ENCODE peak calls at places on chromosome 22, in six cellular contexts. One of them, this sample, is unnamed.

GRCh38 chr22:23911318-23911980 is 17.3 kb downstream of the MIF start:
- DNase-seq in progenitor cell of endocrine pancreas: no peak
- DNase-seq in T-helper 2 cell: no peak
- DNase-seq in breast epithelium: no peak
- DNase-seq in CD8-positive, alpha-beta memory T cell: no peak
- DNase-seq in LHCN-M2: no peak
- DNase-seq in this sample: no peak

GRCh38 chr22:42397332-42398246 is 34.6 kb downstream of the NFAM1 start:
- DNase-seq in progenitor cell of endocrine pancreas: no peak
- DNase-seq in T-helper 2 cell: no peak
- DNase-seq in breast epithelium: no peak
- DNase-seq in CD8-positive, alpha-beta memory T cell: no peak
- DNase-seq in LHCN-M2: no peak
- DNase-seq in this sample: no peak

GRCh38 chr22:47125603-47126002 is 363.2 kb downstream of the TBC1D22A start:
- DNase-seq in progenitor cell of endocrine pancreas: no peak
- DNase-seq in T-helper 2 cell: no peak
- DNase-seq in breast epithelium: no peak
- DNase-seq in CD8-positive, alpha-beta memory T cell: no peak
- DNase-seq in LHCN-M2: no peak
- DNase-seq in this sample: no peak

GRCh38 chr22:19663821-19664325 is 50.4 kb upstream of the SEPTIN5 start:
- DNase-seq in progenitor cell of endocrine pancreas: no peak
- DNase-seq in T-helper 2 cell: no peak
- DNase-seq in breast epithelium: no peak
- DNase-seq in CD8-positive, alpha-beta memory T cell: no peak
- DNase-seq in LHCN-M2: peak
- DNase-seq in this sample: no peak

GRCh38 chr22:24982301-24983056 is 30.0 kb downstream of the KIAA1671 start:
- DNase-seq in progenitor cell of endocrine pancreas: no peak
- DNase-seq in T-helper 2 cell: no peak
- DNase-seq in breast epithelium: no peak
- DNase-seq in CD8-positive, alpha-beta memory T cell: no peak
- DNase-seq in LHCN-M2: no peak
- DNase-seq in this sample: no peak

GRCh38 chr22:46538816-46539163 is 1.4 kb upstream of the CELSR1 start:
- DNase-seq in progenitor cell of endocrine pancreas: no peak
- DNase-seq in T-helper 2 cell: no peak
- DNase-seq in breast epithelium: no peak
- DNase-seq in CD8-positive, alpha-beta memory T cell: no peak
- DNase-seq in LHCN-M2: no peak
- DNase-seq in this sample: no peak

GRCh38 chr22:36612458-36612857 is 83.5 kb upstream of the EIF3D start:
- DNase-seq in progenitor cell of endocrine pancreas: no peak
- DNase-seq in T-helper 2 cell: no peak
- DNase-seq in breast epithelium: no peak
- DNase-seq in CD8-positive, alpha-beta memory T cell: no peak
- DNase-seq in LHCN-M2: peak
- DNase-seq in this sample: no peak

GRCh38 chr22:23315341-23315917 is 135.1 kb downstream of the BCR start:
- DNase-seq in progenitor cell of endocrine pancreas: peak
- DNase-seq in T-helper 2 cell: peak
- DNase-seq in breast epithelium: peak
- DNase-seq in CD8-positive, alpha-beta memory T cell: peak
- DNase-seq in LHCN-M2: peak
- DNase-seq in this sample: no peak

GRCh38 chr22:25759825-25760231 is 17.8 kb downstream of the MYO18B start:
- DNase-seq in progenitor cell of endocrine pancreas: no peak
- DNase-seq in T-helper 2 cell: no peak
- DNase-seq in breast epithelium: no peak
- DNase-seq in CD8-positive, alpha-beta memory T cell: no peak
- DNase-seq in LHCN-M2: peak
- DNase-seq in this sample: no peak

GRCh38 chr22:34966980-34967379 is 99.0 kb upstream of the ISX start:
- DNase-seq in progenitor cell of endocrine pancreas: no peak
- DNase-seq in T-helper 2 cell: no peak
- DNase-seq in breast epithelium: no peak
- DNase-seq in CD8-positive, alpha-beta memory T cell: no peak
- DNase-seq in LHCN-M2: no peak
- DNase-seq in this sample: no peak

GRCh38 chr22:46450931-46451660 is 86.3 kb downstream of the CELSR1 start:
- DNase-seq in progenitor cell of endocrine pancreas: no peak
- DNase-seq in T-helper 2 cell: no peak
- DNase-seq in breast epithelium: no peak
- DNase-seq in CD8-positive, alpha-beta memory T cell: no peak
- DNase-seq in LHCN-M2: no peak
- DNase-seq in this sample: no peak

GRCh38 chr22:45917146-45917545 is 59.8 kb downstream of the WNT7B start:
- DNase-seq in progenitor cell of endocrine pancreas: no peak
- DNase-seq in T-helper 2 cell: no peak
- DNase-seq in breast epithelium: no peak
- DNase-seq in CD8-positive, alpha-beta memory T cell: no peak
- DNase-seq in LHCN-M2: no peak
- DNase-seq in this sample: no peak

GRCh38 chr22:47162865-47163264 is 400.4 kb downstream of the TBC1D22A start:
- DNase-seq in progenitor cell of endocrine pancreas: no peak
- DNase-seq in T-helper 2 cell: no peak
- DNase-seq in breast epithelium: peak
- DNase-seq in CD8-positive, alpha-beta memory T cell: no peak
- DNase-seq in LHCN-M2: no peak
- DNase-seq in this sample: no peak

GRCh38 chr22:39522567-39523300 is 2.4 kb downstream of the ATF4 start:
- DNase-seq in progenitor cell of endocrine pancreas: no peak
- DNase-seq in T-helper 2 cell: no peak
- DNase-seq in breast epithelium: no peak
- DNase-seq in CD8-positive, alpha-beta memory T cell: peak
- DNase-seq in LHCN-M2: peak
- DNase-seq in this sample: no peak

GRCh38 chr22:22574361-22574760 is 15.3 kb upstream of the PRAME start:
- DNase-seq in progenitor cell of endocrine pancreas: no peak
- DNase-seq in T-helper 2 cell: no peak
- DNase-seq in breast epithelium: no peak
- DNase-seq in CD8-positive, alpha-beta memory T cell: no peak
- DNase-seq in LHCN-M2: no peak
- DNase-seq in this sample: no peak

GRCh38 chr22:37897805-37898204 is 8.3 kb upstream of the MICALL1 start:
- DNase-seq in progenitor cell of endocrine pancreas: no peak
- DNase-seq in T-helper 2 cell: no peak
- DNase-seq in breast epithelium: no peak
- DNase-seq in CD8-positive, alpha-beta memory T cell: no peak
- DNase-seq in LHCN-M2: no peak
- DNase-seq in this sample: no peak

GRCh38 chr22:44898236-44898635 is 111.6 kb downstream of the PHF21B start:
- DNase-seq in progenitor cell of endocrine pancreas: no peak
- DNase-seq in T-helper 2 cell: no peak
- DNase-seq in breast epithelium: peak
- DNase-seq in CD8-positive, alpha-beta memory T cell: no peak
- DNase-seq in LHCN-M2: no peak
- DNase-seq in this sample: no peak

GRCh38 chr22:21865041-21865440 is 2.4 kb downstream of the MAPK1 start:
- DNase-seq in progenitor cell of endocrine pancreas: no peak
- DNase-seq in T-helper 2 cell: no peak
- DNase-seq in breast epithelium: no peak
- DNase-seq in CD8-positive, alpha-beta memory T cell: no peak
- DNase-seq in LHCN-M2: peak
- DNase-seq in this sample: no peak

GRCh38 chr22:29344137-29344536 is 28.6 kb upstream of the RASL10A start:
- DNase-seq in progenitor cell of endocrine pancreas: no peak
- DNase-seq in T-helper 2 cell: no peak
- DNase-seq in breast epithelium: peak
- DNase-seq in CD8-positive, alpha-beta memory T cell: no peak
- DNase-seq in LHCN-M2: peak
- DNase-seq in this sample: no peak

GRCh38 chr22:27896251-27896650 is 22.8 kb downstream of the PITPNB start:
- DNase-seq in progenitor cell of endocrine pancreas: no peak
- DNase-seq in T-helper 2 cell: no peak
- DNase-seq in breast epithelium: no peak
- DNase-seq in CD8-positive, alpha-beta memory T cell: no peak
- DNase-seq in LHCN-M2: no peak
- DNase-seq in this sample: no peak

GRCh38 chr22:25113316-25113721 is 86.3 kb upstream of the CRYBB3 start:
- DNase-seq in progenitor cell of endocrine pancreas: no peak
- DNase-seq in T-helper 2 cell: no peak
- DNase-seq in breast epithelium: no peak
- DNase-seq in CD8-positive, alpha-beta memory T cell: no peak
- DNase-seq in LHCN-M2: peak
- DNase-seq in this sample: no peak

GRCh38 chr22:42368379-42369249 is 63.6 kb downstream of the NFAM1 start:
- DNase-seq in progenitor cell of endocrine pancreas: peak
- DNase-seq in T-helper 2 cell: peak
- DNase-seq in breast epithelium: no peak
- DNase-seq in CD8-positive, alpha-beta memory T cell: peak
- DNase-seq in LHCN-M2: no peak
- DNase-seq in this sample: no peak

GRCh38 chr22:20259336-20259705 is 8.8 kb downstream of the RTN4R start:
- DNase-seq in progenitor cell of endocrine pancreas: no peak
- DNase-seq in T-helper 2 cell: no peak
- DNase-seq in breast epithelium: no peak
- DNase-seq in CD8-positive, alpha-beta memory T cell: no peak
- DNase-seq in LHCN-M2: no peak
- DNase-seq in this sample: no peak

GRCh38 chr22:41830174-41830573 is 2.7 kb upstream of the SREBF2 start:
- DNase-seq in progenitor cell of endocrine pancreas: no peak
- DNase-seq in T-helper 2 cell: peak
- DNase-seq in breast epithelium: no peak
- DNase-seq in CD8-positive, alpha-beta memory T cell: no peak
- DNase-seq in LHCN-M2: no peak
- DNase-seq in this sample: no peak

GRCh38 chr22:29816980-29817379 is 21.1 kb downstream of the ASCC2 start:
- DNase-seq in progenitor cell of endocrine pancreas: no peak
- DNase-seq in T-helper 2 cell: no peak
- DNase-seq in breast epithelium: no peak
- DNase-seq in CD8-positive, alpha-beta memory T cell: no peak
- DNase-seq in LHCN-M2: no peak
- DNase-seq in this sample: no peak

GRCh38 chr22:17283423-17283822 is 64.2 kb upstream of the ADA2 start:
- DNase-seq in progenitor cell of endocrine pancreas: no peak
- DNase-seq in T-helper 2 cell: no peak
- DNase-seq in breast epithelium: no peak
- DNase-seq in CD8-positive, alpha-beta memory T cell: no peak
- DNase-seq in LHCN-M2: no peak
- DNase-seq in this sample: no peak

GRCh38 chr22:38865201-38866023 is 6.6 kb downstream of the CBX6 start:
- DNase-seq in progenitor cell of endocrine pancreas: no peak
- DNase-seq in T-helper 2 cell: no peak
- DNase-seq in breast epithelium: no peak
- DNase-seq in CD8-positive, alpha-beta memory T cell: no peak
- DNase-seq in LHCN-M2: no peak
- DNase-seq in this sample: no peak

GRCh38 chr22:30252411-30253204 is 6.0 kb upstream of the LIF start:
- DNase-seq in progenitor cell of endocrine pancreas: no peak
- DNase-seq in T-helper 2 cell: no peak
- DNase-seq in breast epithelium: no peak
- DNase-seq in CD8-positive, alpha-beta memory T cell: no peak
- DNase-seq in LHCN-M2: no peak
- DNase-seq in this sample: no peak

GRCh38 chr22:44158766-44159165 is 22.0 kb upstream of the PARVG start:
- DNase-seq in progenitor cell of endocrine pancreas: no peak
- DNase-seq in T-helper 2 cell: no peak
- DNase-seq in breast epithelium: no peak
- DNase-seq in CD8-positive, alpha-beta memory T cell: no peak
- DNase-seq in LHCN-M2: no peak
- DNase-seq in this sample: no peak

GRCh38 chr22:38513063-38513462 is 7.0 kb upstream of the DDX17 start:
- DNase-seq in progenitor cell of endocrine pancreas: no peak
- DNase-seq in T-helper 2 cell: no peak
- DNase-seq in breast epithelium: no peak
- DNase-seq in CD8-positive, alpha-beta memory T cell: peak
- DNase-seq in LHCN-M2: no peak
- DNase-seq in this sample: peak

GRCh38 chr22:46934172-46934745 is 171.8 kb downstream of the TBC1D22A start:
- DNase-seq in progenitor cell of endocrine pancreas: no peak
- DNase-seq in T-helper 2 cell: no peak
- DNase-seq in breast epithelium: no peak
- DNase-seq in CD8-positive, alpha-beta memory T cell: no peak
- DNase-seq in LHCN-M2: no peak
- DNase-seq in this sample: no peak

GRCh38 chr22:37996079-37996478 is 11.7 kb upstream of the SOX10 start:
- DNase-seq in progenitor cell of endocrine pancreas: no peak
- DNase-seq in T-helper 2 cell: no peak
- DNase-seq in breast epithelium: peak
- DNase-seq in CD8-positive, alpha-beta memory T cell: no peak
- DNase-seq in LHCN-M2: no peak
- DNase-seq in this sample: no peak

GRCh38 chr22:35299217-35299716 is 427 bp upstream of the TOM1 start:
- DNase-seq in progenitor cell of endocrine pancreas: no peak
- DNase-seq in T-helper 2 cell: no peak
- DNase-seq in breast epithelium: no peak
- DNase-seq in CD8-positive, alpha-beta memory T cell: no peak
- DNase-seq in LHCN-M2: peak
- DNase-seq in this sample: no peak

GRCh38 chr22:38927033-38927789 is 30.2 kb upstream of the APOBEC3A start:
- DNase-seq in progenitor cell of endocrine pancreas: peak
- DNase-seq in T-helper 2 cell: peak
- DNase-seq in breast epithelium: peak
- DNase-seq in CD8-positive, alpha-beta memory T cell: peak
- DNase-seq in LHCN-M2: peak
- DNase-seq in this sample: peak

GRCh38 chr22:30262917-30263741 is 3.5 kb downstream of the OSM start:
- DNase-seq in progenitor cell of endocrine pancreas: peak
- DNase-seq in T-helper 2 cell: peak
- DNase-seq in breast epithelium: peak
- DNase-seq in CD8-positive, alpha-beta memory T cell: peak
- DNase-seq in LHCN-M2: no peak
- DNase-seq in this sample: no peak

GRCh38 chr22:45878901-45879551 is 97.9 kb downstream of the WNT7B start:
- DNase-seq in progenitor cell of endocrine pancreas: peak
- DNase-seq in T-helper 2 cell: no peak
- DNase-seq in breast epithelium: peak
- DNase-seq in CD8-positive, alpha-beta memory T cell: no peak
- DNase-seq in LHCN-M2: no peak
- DNase-seq in this sample: no peak

GRCh38 chr22:46963672-46964545 is 201.5 kb downstream of the TBC1D22A start:
- DNase-seq in progenitor cell of endocrine pancreas: no peak
- DNase-seq in T-helper 2 cell: no peak
- DNase-seq in breast epithelium: no peak
- DNase-seq in CD8-positive, alpha-beta memory T cell: no peak
- DNase-seq in LHCN-M2: no peak
- DNase-seq in this sample: no peak

This sample was measured in iPS DF 6.9.